ENCODE peak calls at places on chromosomes 6 and 20, in ten cellular contexts. P is CD4-positive, alpha-beta T cell; N is activated CD4-positive, alpha-beta T cell treated with anti-CD3 and anti-CD28 coated beads, Interleukin-2, amount 50 U/mL, for 1 hour; E is HTR-8/SVneo; G is progenitor cell of endocrine pancreas; X is neural crest cell; T is tibial artery; K is kidney tubule cell; H is NB4; D is D721Med. C is an unnamed sample.

GRCh38 chr6:5250451-5250850 is 10.3 kb downstream of the LYRM4 start:
- DNase-seq in P (no peak), N (no peak), E (no peak), G (no peak), X (no peak), T (no peak), K (no peak), H (no peak), D (no peak), C (no peak)

GRCh38 chr6:75386050-75386770 is 101.6 kb upstream of the TMEM30A start:
- DNase-seq in P (no peak), N (no peak), E (no peak), G (no peak), X (no peak), T (no peak), K (peak), H (peak), D (no peak), C (no peak)

GRCh38 chr6:37303091-37303620 is 45.2 kb upstream of the TMEM217 start:
- DNase-seq in P (no peak), N (no peak), E (no peak), G (no peak), X (no peak), T (no peak), K (no peak), H (no peak), D (no peak), C (no peak)

GRCh38 chr6:107439418-107439817 is 19.9 kb downstream of the PDSS2 start:
- DNase-seq in P (no peak), N (no peak), E (no peak), G (no peak), X (no peak), T (no peak), K (no peak), H (no peak), D (no peak), C (no peak)

GRCh38 chr6:116371384-116372209 is 850 bp downstream of the DSE start:
- DNase-seq in P (no peak), N (peak), E (peak), G (peak), X (peak), T (peak), K (peak), H (peak), D (peak), C (peak)

GRCh38 chr6:77466055-77467028 is 3.1 kb upstream of the HTR1B start:
- DNase-seq in P (no peak), N (no peak), E (no peak), G (peak), X (peak), T (no peak), K (peak), H (peak), D (no peak), C (no peak)

GRCh38 chr6:116524236-116524635 is 12.8 kb downstream of the CALHM5 start:
- DNase-seq in P (no peak), N (no peak), E (no peak), G (no peak), X (no peak), T (no peak), K (no peak), H (no peak), D (no peak), C (no peak)

GRCh38 chr6:13908955-13909381 is 15.8 kb upstream of the RNF182 start:
- DNase-seq in P (peak), N (peak), E (peak), G (peak), X (peak), T (peak), K (peak), H (peak), D (peak), C (no peak)

GRCh38 chr6:110490110-110490509 is 13.7 kb upstream of the SLC22A16 start:
- DNase-seq in P (no peak), N (no peak), E (no peak), G (no peak), X (no peak), T (no peak), K (no peak), H (no peak), D (no peak), C (no peak)

GRCh38 chr6:105675715-105676397 is 273.0 kb upstream of the PREP start:
- DNase-seq in P (no peak), N (no peak), E (peak), G (no peak), X (no peak), T (no peak), K (peak), H (peak), D (no peak), C (no peak)

GRCh38 chr20:57743450-57744095 is 33.8 kb upstream of the PMEPA1 start:
- DNase-seq in P (no peak), N (no peak), E (no peak), G (no peak), X (no peak), T (no peak), K (peak), H (no peak), D (no peak), C (no peak)

GRCh38 chr6:83192456-83192855 is 609 bp downstream of the PGM3 start:
- DNase-seq in P (no peak), N (no peak), E (peak), G (no peak), X (no peak), T (no peak), K (peak), H (no peak), D (no peak), C (no peak)

GRCh38 chr6:5135783-5136376 is 50.7 kb downstream of the PPP1R3G start:
- DNase-seq in P (peak), N (peak), E (no peak), G (no peak), X (peak), T (no peak), K (peak), H (peak), D (no peak), C (no peak)

GRCh38 chr6:104987218-104987617 is 30.3 kb downstream of the LIN28B start:
- DNase-seq in P (no peak), N (no peak), E (no peak), G (no peak), X (no peak), T (no peak), K (no peak), H (peak), D (no peak), C (no peak)

GRCh38 chr6:44580901-44581300 is 193.4 kb downstream of the CDC5L start:
- DNase-seq in P (no peak), N (no peak), E (peak), G (no peak), X (no peak), T (no peak), K (no peak), H (no peak), D (no peak), C (no peak)

GRCh38 chr6:156942266-156942665 is 165.1 kb downstream of the ARID1B start:
- DNase-seq in P (no peak), N (no peak), E (no peak), G (no peak), X (no peak), T (no peak), K (no peak), H (peak), D (no peak), C (no peak)

GRCh38 chr6:33208089-33208967 is at the start of gene RING1:
- DNase-seq in P (peak), N (peak), E (peak), G (peak), X (peak), T (peak), K (peak), H (peak), D (peak), C (peak)

GRCh38 chr6:148379481-148379880 is 36.8 kb downstream of the SASH1 start:
- DNase-seq in P (no peak), N (no peak), E (no peak), G (no peak), X (no peak), T (no peak), K (no peak), H (no peak), D (no peak), C (no peak)

GRCh38 chr6:97925504-97925903 is 642.5 kb upstream of the MMS22L start:
- DNase-seq in P (no peak), N (no peak), E (no peak), G (no peak), X (no peak), T (no peak), K (no peak), H (no peak), D (no peak), C (no peak)

GRCh38 chr6:40893021-40893420 is 146.0 kb downstream of the UNC5CL start:
- DNase-seq in P (no peak), N (no peak), E (no peak), G (no peak), X (no peak), T (no peak), K (no peak), H (no peak), D (no peak), C (no peak)

GRCh38 chr6:113693866-113694265 is 163.3 kb upstream of the MARCKS start:
- DNase-seq in P (no peak), N (no peak), E (no peak), G (no peak), X (no peak), T (no peak), K (no peak), H (no peak), D (no peak), C (no peak)

GRCh38 chr6:33112148-33112547 is 36.4 kb downstream of the HLA-DPB1 start:
- DNase-seq in P (no peak), N (no peak), E (peak), G (no peak), X (no peak), T (no peak), K (peak), H (peak), D (peak), C (no peak)

GRCh38 chr20:57648878-57649616 is 28.8 kb upstream of the ZBP1 start:
- DNase-seq in P (no peak), N (no peak), E (no peak), G (no peak), X (no peak), T (no peak), K (no peak), H (no peak), D (no peak), C (no peak)

GRCh38 chr20:3209023-3209945 is at the start of gene ITPA:
- DNase-seq in P (peak), N (peak), E (peak), G (peak), X (peak), T (peak), K (peak), H (peak), D (no peak), C (peak)

GRCh38 chr6:73180718-73181619 is 44.3 kb downstream of the KHDC1L start:
- DNase-seq in P (no peak), N (no peak), E (peak), G (no peak), X (no peak), T (no peak), K (peak), H (peak), D (peak), C (no peak)

GRCh38 chr6:144093236-144093635 is 2.1 kb downstream of the SF3B5 start:
- DNase-seq in P (no peak), N (no peak), E (no peak), G (no peak), X (no peak), T (no peak), K (no peak), H (no peak), D (no peak), C (no peak)

GRCh38 chr6:115137910-115138309 is 795.1 kb upstream of the HS3ST5 start:
- DNase-seq in P (no peak), N (no peak), E (no peak), G (no peak), X (no peak), T (no peak), K (no peak), H (no peak), D (no peak), C (no peak)

GRCh38 chr20:50838707-50839385 is 44.0 kb downstream of the BCAS4 start:
- DNase-seq in P (no peak), N (no peak), E (no peak), G (no peak), X (no peak), T (no peak), K (no peak), H (no peak), D (no peak), C (no peak)

GRCh38 chr20:34815636-34816035 is 9.8 kb downstream of the NCOA6 start:
- DNase-seq in P (no peak), N (no peak), E (no peak), G (no peak), X (no peak), T (no peak), K (peak), H (no peak), D (no peak), C (no peak)

GRCh38 chr6:130864344-130864743 is 37.1 kb downstream of the SMLR1 start:
- DNase-seq in P (no peak), N (no peak), E (no peak), G (no peak), X (no peak), T (no peak), K (no peak), H (no peak), D (no peak), C (no peak)

C was measured in Right ventricle myocardium inferior.